ENCODE peak calls at places on chromosome 6, in nine cellular contexts. E is stomach, K is uterus, O is coronary artery, D is sigmoid colon, B is gastrocnemius medialis, X is upper lobe of right lung, U is lung, T is substantia nigra. W is an unnamed sample.

GRCh38 chr6:89987830-89988229 is 93.6 kb downstream of the GJA10 start:
- DNase-seq in E (no peak), K (no peak), O (no peak), D (no peak), B (no peak), X (no peak), U (no peak), T (no peak), W (no peak)

GRCh38 chr6:451336-451735 is 59.8 kb downstream of the IRF4 start:
- DNase-seq in E (no peak), K (no peak), O (peak; percentile 31), D (no peak), B (no peak), X (no peak), U (no peak), T (no peak), W (no peak)

GRCh38 chr6:30942338-30943060 is 1.7 kb downstream of the MUCL3 start:
- DNase-seq in E (peak; percentile 89), K (peak; percentile 48), O (no peak), D (peak; percentile 71), B (peak; percentile 46), X (peak; percentile 93), U (peak; percentile 94), T (no peak), W (peak; percentile 79)

GRCh38 chr6:114052141-114052540 is 81.2 kb upstream of the HDAC2 start:
- DNase-seq in E (no peak), K (no peak), O (no peak), D (no peak), B (no peak), X (no peak), U (no peak), T (no peak), W (no peak)

GRCh38 chr6:106476326-106477105 is 116.0 kb downstream of the CRYBG1 start:
- DNase-seq in E (no peak), K (no peak), O (no peak), D (no peak), B (no peak), X (no peak), U (no peak), T (no peak), W (no peak)

GRCh38 chr6:9532621-9533557 is 882.0 kb downstream of the TFAP2A start:
- DNase-seq in E (no peak), K (no peak), O (no peak), D (no peak), B (no peak), X (no peak), U (no peak), T (no peak), W (no peak)

GRCh38 chr6:86706449-86706848 is 230.9 kb upstream of the HTR1E start:
- DNase-seq in E (no peak), K (no peak), O (no peak), D (no peak), B (no peak), X (no peak), U (no peak), T (no peak), W (no peak)

GRCh38 chr6:130303436-130303835 is 62.4 kb upstream of the TMEM200A start:
- DNase-seq in E (no peak), K (no peak), O (no peak), D (no peak), B (no peak), X (no peak), U (no peak), T (no peak), W (no peak)

GRCh38 chr6:116531675-116532570 is 13.6 kb downstream of the TRAPPC3L start:
- DNase-seq in E (peak; percentile 56), K (peak; percentile 52), O (no peak), D (no peak), B (peak; percentile 25), X (no peak), U (peak; percentile 56), T (no peak), W (peak; percentile 64)

GRCh38 chr6:130466052-130466743 is 100.4 kb downstream of the TMEM200A start:
- DNase-seq in E (no peak), K (no peak), O (no peak), D (no peak), B (no peak), X (no peak), U (no peak), T (no peak), W (no peak)

GRCh38 chr6:93962566-93962965 is 543.2 kb upstream of the EPHA7 start:
- DNase-seq in E (no peak), K (no peak), O (no peak), D (no peak), B (no peak), X (no peak), U (no peak), T (no peak), W (no peak)

GRCh38 chr6:12066297-12066696 is 54.2 kb downstream of the HIVEP1 start:
- DNase-seq in E (no peak), K (no peak), O (no peak), D (no peak), B (no peak), X (no peak), U (no peak), T (no peak), W (no peak)

GRCh38 chr6:69026715-69027114 is 391.6 kb downstream of the ADGRB3 start:
- DNase-seq in E (no peak), K (no peak), O (no peak), D (no peak), B (no peak), X (no peak), U (no peak), T (no peak), W (no peak)

GRCh38 chr6:63683071-63683603 is 47.5 kb downstream of the PHF3 start:
- DNase-seq in E (no peak), K (no peak), O (no peak), D (no peak), B (no peak), X (no peak), U (no peak), T (no peak), W (no peak)

GRCh38 chr6:11775791-11776409 is 2.7 kb downstream of the ADTRP start:
- DNase-seq in E (no peak), K (no peak), O (no peak), D (no peak), B (no peak), X (no peak), U (no peak), T (no peak), W (no peak)

GRCh38 chr6:160088069-160088773 is 33.4 kb upstream of the SLC22A1 start:
- DNase-seq in E (peak; percentile 60), K (peak; percentile 80), O (no peak), D (peak; percentile 86), B (peak; percentile 65), X (no peak), U (peak; percentile 49), T (no peak), W (peak; percentile 79)

GRCh38 chr6:144416773-144417172 is 131.6 kb downstream of the UTRN start:
- DNase-seq in E (no peak), K (no peak), O (no peak), D (no peak), B (no peak), X (no peak), U (no peak), T (no peak), W (no peak)

GRCh38 chr6:134405386-134406087 is 87.6 kb upstream of the SGK1 start:
- DNase-seq in E (no peak), K (no peak), O (no peak), D (no peak), B (no peak), X (no peak), U (no peak), T (no peak), W (no peak)

GRCh38 chr6:34888874-34889555 is at the start of gene ANKS1A:
- DNase-seq in E (peak; percentile 94), K (peak; percentile 79), O (peak; percentile 84), D (peak; percentile 92), B (peak; percentile 79), X (peak; percentile 95), U (peak; percentile 89), T (peak; percentile 49), W (peak; percentile 95)

GRCh38 chr6:166572370-166573261 is 13.9 kb downstream of the RAMACL start:
- DNase-seq in E (no peak), K (no peak), O (no peak), D (no peak), B (no peak), X (no peak), U (peak; percentile 75), T (no peak), W (no peak)
- H3K27ac ChIP-seq in E (peak overlapping the region; percentile 24), K (no peak overlapping the region), O (no peak overlapping the region), D (no peak overlapping the region), B (peak overlapping the region; percentile 34), X (peak overlapping the region; percentile 47), U (no peak overlapping the region), T (no peak overlapping the region), W (no peak overlapping the region)

DNA sequence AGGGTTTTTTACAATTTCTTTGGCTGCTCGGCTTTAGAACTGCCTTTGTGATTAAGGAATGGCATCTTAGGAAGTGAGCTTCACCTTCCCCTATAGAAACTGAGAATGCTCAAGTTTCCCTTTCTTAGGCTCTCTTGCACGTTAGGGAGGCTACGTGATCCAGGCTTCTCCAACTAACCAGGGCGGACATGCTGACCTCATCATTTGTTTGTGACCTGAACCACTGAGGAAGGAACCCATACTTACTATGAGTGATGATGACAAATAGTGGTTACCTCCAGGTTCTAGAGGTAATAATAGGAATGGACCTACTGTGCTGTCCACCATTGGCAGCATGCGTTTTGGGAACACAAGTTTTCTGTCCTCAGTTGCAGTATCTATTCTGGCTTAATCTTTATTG is 645.8 kb downstream of the C6orf118 start:
- DNase-seq in E (no peak), K (no peak), O (no peak), D (no peak), B (no peak), X (no peak), U (no peak), T (no peak), W (no peak)
- H3K27ac ChIP-seq in E (no peak overlapping the region), K (no peak overlapping the region), O (no peak overlapping the region), D (no peak overlapping the region), B (no peak overlapping the region), X (no peak overlapping the region), U (no peak overlapping the region), T (no peak overlapping the region), W (no peak overlapping the region)

DNA sequence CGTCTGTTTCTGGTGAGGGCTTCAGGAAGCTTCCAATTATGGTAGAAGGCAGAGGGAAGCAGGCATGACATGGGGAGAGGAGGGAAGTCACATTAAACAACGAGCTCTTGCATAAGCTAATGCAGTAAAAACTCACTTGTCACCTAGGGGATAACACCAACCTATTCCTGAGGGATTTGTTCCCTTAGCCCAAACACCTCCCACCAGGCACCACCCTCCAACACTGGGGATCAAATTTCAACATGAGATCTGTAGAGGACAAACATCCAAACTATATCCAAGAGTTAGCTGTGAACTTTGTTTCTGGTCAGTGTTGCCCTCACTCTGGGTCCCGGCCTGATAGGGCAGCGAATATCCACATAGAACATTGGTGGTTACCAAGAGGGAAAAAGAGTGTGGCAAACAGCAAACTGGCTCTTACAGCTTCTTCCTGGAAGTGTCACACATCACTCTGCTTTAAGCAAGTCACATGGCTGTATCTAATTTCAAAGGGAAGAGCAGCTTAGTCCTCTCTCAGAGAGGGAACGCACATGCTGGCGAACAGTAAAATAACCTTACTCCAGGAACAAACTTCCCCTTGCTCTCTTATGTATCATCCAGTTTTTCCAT is 4.6 kb upstream of the MOCS1 start:
- DNase-seq in E (no peak), K (no peak), O (no peak), D (no peak), B (peak; percentile 42), X (no peak), U (no peak), T (no peak), W (peak; percentile 9)
- H3K27ac ChIP-seq in E (no peak overlapping the region), K (no peak overlapping the region), O (no peak overlapping the region), D (no peak overlapping the region), B (peak overlapping the region; percentile 81), X (no peak overlapping the region), U (no peak overlapping the region), T (no peak overlapping the region), W (no peak overlapping the region)

GRCh38 chr6:128259036-128259734 is 261.2 kb downstream of the PTPRK start:
- DNase-seq in E (no peak), K (no peak), O (no peak), D (no peak), B (no peak), X (no peak), U (no peak), T (no peak), W (no peak)
- H3K27ac ChIP-seq in E (no peak overlapping the region), K (no peak overlapping the region), O (no peak overlapping the region), D (no peak overlapping the region), B (no peak overlapping the region), X (no peak overlapping the region), U (no peak overlapping the region), T (no peak overlapping the region), W (no peak overlapping the region)

W was measured in colonic mucosa.